ENCODE peak calls at places on chromosome 2, in six cellular contexts. M is PC-9, Y is K562, P is right lobe of liver, I is OCI-LY7, L is A673. S is an unnamed sample.
A peak's percentile ranks its signal among the peaks of the same experiment; 100 is the strongest.

GRCh38 chr2:47535073-47535472 is 132.1 kb downstream of the MSH2 start:
- DNase-seq in M (no peak), I (no peak), Y (no peak), P (no peak), L (no peak), S (no peak)

GRCh38 chr2:43175187-43175490 is 51.3 kb downstream of the ZFP36L2 start:
- DNase-seq in Y (no peak), M (peak; percentile 31), I (no peak), P (no peak), L (no peak), S (no peak)

GRCh38 chr2:192247456-192247855 is 52.7 kb upstream of the TMEFF2 start:
- DNase-seq in I (no peak), L (no peak), P (no peak), Y (no peak), M (no peak), S (no peak)

GRCh38 chr2:200444530-200444929 is 65.3 kb downstream of the KCTD18 start:
- DNase-seq in Y (no peak), I (no peak), L (no peak), P (no peak), M (no peak), S (no peak)

GRCh38 chr2:55056024-55056521 is 5.8 kb upstream of the RTN4 start:
- DNase-seq in P (no peak), M (no peak), L (no peak), I (no peak), Y (peak; percentile 74), S (peak; percentile 33)

GRCh38 chr2:174053285-174053684 is 88.1 kb upstream of the SP3 start:
- DNase-seq in L (no peak), Y (no peak), P (no peak), M (no peak), I (no peak), S (no peak)

GRCh38 chr2:106158871-106159270 is 35.2 kb downstream of the UXS1 start:
- DNase-seq in Y (no peak), P (no peak), M (no peak), L (no peak), I (no peak), S (no peak)

GRCh38 chr2:241554610-241555322 is 3.8 kb upstream of the BOK start:
- DNase-seq in I (no peak), Y (no peak), M (no peak), P (no peak), L (no peak), S (no peak)

GRCh38 chr2:233399306-233400225 is 45.3 kb downstream of the DGKD start:
- DNase-seq in L (peak; percentile 35), M (no peak), Y (no peak), P (peak; percentile 40), I (no peak), S (no peak)

GRCh38 chr2:46014911-46015654 is 282.1 kb upstream of the EPAS1 start:
- DNase-seq in Y (no peak), I (no peak), P (no peak), L (peak; percentile 82), M (no peak), S (no peak)

GRCh38 chr2:29811378-29811777 is 110.0 kb downstream of the ALK start:
- DNase-seq in L (no peak), P (no peak), Y (no peak), I (no peak), M (no peak), S (no peak)

GRCh38 chr2:235533616-235534385 is 40.0 kb downstream of the AGAP1 start:
- DNase-seq in Y (no peak), P (no peak), L (no peak), I (no peak), M (no peak), S (no peak)
- H3K27ac ChIP-seq in Y (no peak overlapping the region), P (no peak overlapping the region), L (no peak overlapping the region), I (no peak overlapping the region), M (no peak overlapping the region), S (no peak overlapping the region)

DNA sequence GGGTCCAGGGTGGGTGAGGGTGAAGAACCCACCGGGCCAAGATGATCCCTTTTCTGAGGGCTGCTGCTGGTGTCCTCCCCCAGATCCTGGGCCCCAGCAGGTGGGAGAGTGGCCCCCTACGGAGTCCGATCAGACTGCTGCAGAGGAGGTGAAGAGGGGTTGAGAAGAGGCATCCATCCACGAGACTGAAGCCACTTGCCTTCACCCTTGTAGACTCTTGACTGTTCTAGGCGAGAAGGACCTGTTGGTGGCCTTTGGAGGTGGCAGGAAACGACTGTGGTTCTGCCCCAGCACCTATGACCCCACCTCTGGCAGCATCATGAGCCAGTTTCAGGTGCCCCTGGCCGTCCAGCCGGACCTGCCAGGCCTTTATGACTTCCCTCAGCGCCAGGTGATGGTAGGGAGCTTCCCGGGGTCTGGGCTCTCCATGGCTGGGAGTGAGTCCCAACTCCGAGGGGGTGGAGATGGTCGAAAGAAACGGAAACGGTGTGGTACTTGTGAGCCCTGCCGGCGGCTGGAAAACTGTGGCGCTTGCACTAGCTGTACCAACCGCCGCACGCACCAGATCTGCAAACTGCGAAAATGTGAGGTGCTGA is 1.5 kb downstream of the TET3 start:
- DNase-seq in L (no peak), Y (no peak), P (no peak), M (no peak), I (peak; percentile 43), S (no peak)
- H3K4me1 ChIP-seq in L (peaks cover 52% of the 10 kb centered on the region), Y (peaks cover 60% of the 10 kb centered on the region), P (no peaks in the 10 kb centered on the region), M (peaks cover 73% of the 10 kb centered on the region), I (peaks cover 57% of the 10 kb centered on the region), S (peaks cover 33% of the 10 kb centered on the region)

DNA sequence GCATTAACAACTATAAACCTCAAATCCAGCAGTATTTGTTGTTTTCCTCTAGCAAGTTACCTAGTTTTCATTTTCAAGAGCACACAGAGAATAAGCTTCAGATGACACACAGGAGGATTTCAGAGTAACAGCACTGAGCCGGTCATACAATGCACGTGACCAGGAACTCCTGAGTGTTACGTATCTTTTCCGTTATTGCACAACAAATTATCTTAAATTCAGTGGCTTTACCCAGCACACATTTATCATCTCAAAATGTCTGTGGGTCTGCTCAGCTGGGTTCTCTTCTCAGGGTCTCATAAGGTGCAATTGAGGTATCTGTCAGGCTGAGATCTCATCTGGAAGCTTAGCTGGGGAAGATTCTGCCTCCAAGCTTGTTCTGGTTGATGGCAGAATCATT is 379.5 kb upstream of the KLHL29 start:
- DNase-seq in L (no peak), I (no peak), Y (no peak), P (no peak), M (no peak), S (no peak)
- TF ChIP-seq CTCF in L (no peak), I (no peak), Y (no peak), P (no peak), M (no peak), S (no peak)

GRCh38 chr2:182365855-182366254 is 61.0 kb downstream of the PDE1A start:
- DNase-seq in P (no peak), L (no peak), M (no peak), I (no peak), Y (no peak), S (no peak)
- H3K27ac ChIP-seq in P (no peak overlapping the region), L (no peak overlapping the region), M (no peak overlapping the region), I (no peak overlapping the region), Y (no peak overlapping the region), S (peak overlapping the region; percentile 70)

DNA sequence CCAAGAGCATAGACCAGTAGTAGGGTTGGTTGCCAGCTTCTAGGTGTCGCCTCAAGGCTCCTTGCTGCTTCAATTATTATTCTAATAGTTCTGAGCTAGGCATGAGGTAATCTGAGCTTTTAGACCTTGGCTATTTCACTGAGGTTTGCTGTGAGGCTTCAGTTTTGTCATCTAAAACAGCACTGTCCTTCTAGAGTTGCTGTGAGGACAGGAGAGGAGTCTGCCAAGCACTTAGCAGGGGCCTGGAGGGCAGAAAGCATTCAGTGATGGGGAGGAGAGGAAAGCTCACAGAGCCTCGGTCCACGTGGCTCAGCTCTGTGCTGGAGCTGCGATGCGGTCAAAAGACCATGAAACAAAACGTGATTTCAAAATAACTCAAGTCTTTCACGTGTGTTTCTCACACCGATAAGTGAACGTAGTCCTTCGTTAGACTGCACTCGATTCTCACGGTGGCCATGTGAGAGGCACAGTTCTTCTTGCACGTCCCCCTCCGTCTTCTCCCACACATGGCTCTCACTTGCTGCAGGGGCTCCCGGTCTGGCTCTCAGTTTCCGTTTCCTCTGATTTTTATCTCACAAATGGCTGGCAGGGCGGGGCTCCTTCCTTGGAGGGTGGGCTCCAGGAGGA is 113.7 kb downstream of the B3GNT2 start:
- DNase-seq in L (no peak), M (no peak), I (no peak), P (no peak), Y (peak; percentile 55), S (no peak)
- H3K4me1 ChIP-seq in L (peaks cover 9% of the 10 kb centered on the region), M (peaks cover 37% of the 10 kb centered on the region), I (peaks cover 54% of the 10 kb centered on the region), P (no peaks in the 10 kb centered on the region), Y (peaks cover 44% of the 10 kb centered on the region), S (peaks cover 23% of the 10 kb centered on the region)

GRCh38 chr2:217890445-217890844 is 112.3 kb downstream of the TNS1 start:
- DNase-seq in L (no peak), I (no peak), P (no peak), Y (peak; percentile 16), M (peak; percentile 32), S (peak; percentile 90)
- TF ChIP-seq CTCF in L (no peak), I (no peak), P (no peak), Y (peak; percentile 33), M (no peak), S (peak; percentile 30)

GRCh38 chr2:16763493-16763899 is 97.9 kb upstream of the CYRIA start:
- DNase-seq in Y (no peak), P (no peak), M (peak; percentile 64), L (no peak), I (no peak), S (no peak)
- H3K27ac ChIP-seq in Y (no peak overlapping the region), P (no peak overlapping the region), M (no peak overlapping the region), L (no peak overlapping the region), I (no peak overlapping the region), S (no peak overlapping the region)

GRCh38 chr2:172084734-172085459 is 410 bp upstream of the DLX1 start:
- DNase-seq in P (no peak), Y (peak; percentile 98), I (peak; percentile 77), L (peak; percentile 98), M (peak; percentile 71), S (peak; percentile 82)

GRCh38 chr2:172083725-172084483 is 1.4 kb upstream of the DLX1 start:
- DNase-seq in Y (peak; percentile 81), P (no peak), L (no peak), I (no peak), M (no peak), S (no peak)

GRCh38 chr2:172082944-172083718 is 2.2 kb upstream of the DLX1 start:
- DNase-seq in Y (no peak), P (no peak), M (no peak), L (no peak), I (no peak), S (no peak)

GRCh38 chr2:172085460-172086159 is at the start of gene DLX1:
- DNase-seq in Y (no peak), M (no peak), I (no peak), L (no peak), P (no peak), S (no peak)

GRCh38 chr2:172084484-172084733 is 898 bp upstream of the DLX1 start:
- DNase-seq in P (no peak), M (no peak), L (no peak), I (no peak), Y (no peak), S (no peak)
- H3K4me1 ChIP-seq in P (no peaks in the 10 kb centered on the region), M (peaks cover 4% of the 10 kb centered on the region), L (peaks cover 26% of the 10 kb centered on the region), I (peaks cover 6% of the 10 kb centered on the region), Y (peaks cover 43% of the 10 kb centered on the region), S (peaks cover 50% of the 10 kb centered on the region)

DNA sequence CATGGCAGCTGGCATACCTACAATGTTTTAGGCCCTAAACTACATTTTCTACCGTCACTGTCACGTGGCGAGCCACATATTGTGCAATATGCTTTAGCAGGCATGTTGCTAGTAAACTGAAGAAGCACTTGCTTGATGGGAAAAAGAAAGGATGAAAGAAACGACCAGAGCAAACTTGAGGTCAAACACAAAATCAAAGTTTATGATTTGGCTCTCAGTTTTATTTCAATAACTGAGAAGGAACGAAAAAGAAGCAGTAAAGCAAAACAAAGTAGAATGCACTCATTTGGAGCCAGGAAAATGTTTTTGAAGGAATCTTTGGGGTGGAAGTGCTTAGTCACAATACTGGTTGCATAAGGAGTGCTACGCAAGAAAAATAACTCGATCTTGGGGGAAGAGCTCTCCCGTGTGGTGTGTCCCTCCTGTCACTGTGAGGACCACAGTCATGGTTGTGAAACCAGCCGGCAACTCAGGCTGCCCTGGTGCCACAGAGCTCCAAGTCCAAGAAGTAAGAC is 349.8 kb downstream of the RBM43 start:
- DNase-seq in P (peak; percentile 64), L (peak; percentile 22), Y (no peak), M (peak; percentile 65), I (no peak), S (peak; percentile 89)
- TF ChIP-seq CTCF in P (peak; percentile 23), L (no peak), Y (no peak), M (peak; percentile 18), I (no peak), S (no peak)